ENCODE peak calls at places on chromosomes 7 and 10, in seven cellular contexts. W is H54, N is breast epithelium, S is tibial nerve, J is upper lobe of left lung, V is GM12891, A is heart left ventricle. D is an unnamed sample.
A peak's percentile ranks its signal among the peaks of the same experiment; 100 is the strongest.

GRCh38 chr7:159136846-159137245 is 7.8 kb downstream of the VIPR2 start:
- DNase-seq in W (no peak), N (no peak), S (no peak), J (peak; percentile 15), V (no peak), A (peak; percentile 17), D (no peak)

GRCh38 chr7:99030951-99031350 is 113.0 kb downstream of the SMURF1 start:
- DNase-seq in W (no peak), N (no peak), S (peak; percentile 60), J (no peak), V (no peak), A (peak; percentile 60), D (no peak)

GRCh38 chr10:97224483-97225435 is 39.0 kb upstream of the SLIT1 start:
- DNase-seq in W (no peak), N (no peak), S (no peak), J (no peak), V (no peak), A (no peak), D (no peak)

GRCh38 chr7:44063547-44063893 is 1.8 kb downstream of the PGAM2 start:
- DNase-seq in W (no peak), N (no peak), S (no peak), J (no peak), V (no peak), A (peak; percentile 25), D (no peak)

GRCh38 chr10:35409094-35409582 is 72.8 kb downstream of the CCNY start:
- DNase-seq in W (peak; percentile 92), N (no peak), S (no peak), J (no peak), V (no peak), A (peak; percentile 48), D (no peak)

GRCh38 chr7:20653636-20654035 is 38.2 kb downstream of the ABCB5 start:
- DNase-seq in W (no peak), N (no peak), S (no peak), J (no peak), V (no peak), A (no peak), D (no peak)

GRCh38 chr7:90390926-90391325 is 12.3 kb upstream of the CLDN12 start:
- DNase-seq in W (no peak), N (no peak), S (no peak), J (no peak), V (no peak), A (no peak), D (no peak)

GRCh38 chr10:130301026-130301892 is 165.1 kb downstream of the GLRX3 start:
- DNase-seq in W (no peak), N (no peak), S (no peak), J (no peak), V (no peak), A (peak; percentile 26), D (peak; percentile 69)

GRCh38 chr7:26326211-26326610 is 34.5 kb downstream of the SNX10 start:
- DNase-seq in W (peak; percentile 47), N (no peak), S (no peak), J (no peak), V (no peak), A (no peak), D (no peak)

GRCh38 chr10:101772017-101772894 is 3.7 kb downstream of the FGF8 start:
- DNase-seq in W (no peak), N (no peak), S (no peak), J (no peak), V (no peak), A (no peak), D (no peak)

GRCh38 chr10:36172054-36172531 is 530.0 kb upstream of the FZD8 start:
- DNase-seq in W (no peak), N (no peak), S (no peak), J (no peak), V (no peak), A (no peak), D (no peak)

GRCh38 chr7:1514993-1515392 is 10.8 kb upstream of the INTS1 start:
- DNase-seq in W (no peak), N (no peak), S (no peak), J (no peak), V (no peak), A (no peak), D (no peak)

GRCh38 chr7:1513657-1514095 is 9.5 kb upstream of the INTS1 start:
- DNase-seq in W (no peak), N (peak; percentile 48), S (peak; percentile 48), J (peak; percentile 63), V (no peak), A (peak; percentile 80), D (no peak)

GRCh38 chr7:1514407-1514806 is 10.2 kb upstream of the INTS1 start:
- DNase-seq in W (no peak), N (no peak), S (no peak), J (no peak), V (no peak), A (no peak), D (no peak)

GRCh38 chr7:1511829-1512422 is 7.7 kb upstream of the INTS1 start:
- DNase-seq in W (no peak), N (no peak), S (no peak), J (no peak), V (no peak), A (no peak), D (no peak)

GRCh38 chr7:1512781-1513656 is 8.8 kb upstream of the INTS1 start:
- DNase-seq in W (peak; percentile 98), N (peak; percentile 96), S (peak; percentile 41), J (peak; percentile 84), V (peak; percentile 66), A (peak; percentile 90), D (no peak)
- TF ChIP-seq POLR2A in W (peak; percentile 46), N (no peak), S (no peak), J (no peak), V (no peak), A (peak; percentile 45), D (no peak)

DNA sequence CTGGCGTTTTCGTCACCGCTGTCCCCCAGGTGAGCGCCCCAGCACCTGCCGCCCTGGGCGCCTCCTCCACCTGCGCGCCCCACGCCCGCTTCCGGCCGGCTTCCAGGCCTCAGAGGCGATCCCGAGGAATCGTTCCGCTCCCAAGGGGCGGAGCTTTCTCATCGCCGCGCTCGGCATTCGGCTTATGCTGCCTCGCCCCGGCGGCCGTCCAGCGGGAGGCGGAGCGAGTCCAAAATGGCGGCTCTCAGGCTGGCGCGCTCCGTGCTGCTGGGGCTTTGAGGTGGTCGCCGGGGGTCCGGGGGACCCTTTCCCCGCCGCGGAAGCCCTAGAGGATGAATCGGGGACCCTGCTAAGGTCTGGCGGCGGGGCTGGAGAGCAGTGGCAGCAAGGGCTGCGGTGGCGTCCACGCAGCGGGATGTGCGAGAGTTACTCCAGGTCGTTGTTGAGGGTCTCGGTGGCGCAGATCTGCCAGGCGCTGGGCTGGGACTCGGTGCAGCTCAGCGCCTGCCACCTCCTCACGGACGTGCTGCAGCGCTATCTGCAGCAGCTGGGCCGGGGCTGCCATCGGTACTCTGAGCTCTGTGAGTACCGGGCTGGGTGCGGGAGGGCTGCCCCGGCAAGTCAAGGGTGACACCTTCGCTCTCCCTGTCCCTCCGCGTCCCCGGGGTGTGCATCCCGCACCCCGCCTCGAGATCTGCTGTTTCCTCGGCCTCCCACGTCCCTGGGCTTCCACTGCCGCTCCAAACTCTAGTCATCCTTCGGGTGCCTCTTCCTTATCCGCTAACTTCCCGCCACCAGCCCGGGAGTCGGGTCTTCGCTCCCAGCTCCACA is at the start of gene TAF3:
- DNase-seq in W (peak; percentile 49), N (peak; percentile 81), S (peak; percentile 84), J (peak; percentile 96), V (peak; percentile 83), A (peak; percentile 94), D (peak; percentile 95)
- TF ChIP-seq POLR2A in W (peak; percentile 82), N (no peak), S (no peak), J (peak; percentile 33), V (peak; percentile 87), A (peak; percentile 67), D (peak; percentile 66)

GRCh38 chr7:82443044-82443800 is at the start of gene CACNA2D1:
- DNase-seq in W (no peak), N (no peak), S (no peak), J (no peak), V (peak; percentile 27), A (peak; percentile 53), D (no peak)
- TF ChIP-seq POLR2A in W (no peak), N (no peak), S (no peak), J (no peak), V (no peak), A (peak; percentile 23), D (no peak)

GRCh38 chr10:13586676-13587355 is at the start of gene PRPF18:
- DNase-seq in W (peak; percentile 85), N (peak; percentile 90), S (peak; percentile 88), J (peak; percentile 96), V (peak; percentile 92), A (peak; percentile 95), D (peak; percentile 95)
- TF ChIP-seq POLR2A in W (peak; percentile 64), N (no peak), S (no peak), J (peak; percentile 37), V (peak; percentile 86), A (peak; percentile 42), D (peak; percentile 43)

GRCh38 chr7:103347507-103348267 is at the start of gene PSMC2:
- DNase-seq in W (peak; percentile 49), N (peak; percentile 64), S (peak; percentile 86), J (peak; percentile 76), V (peak; percentile 39), A (peak; percentile 79), D (peak; percentile 66)
- TF ChIP-seq POLR2A in W (peak; percentile 65), N (no peak), S (no peak), J (peak; percentile 43), V (peak; percentile 72), A (no peak), D (peak; percentile 64)

DNA sequence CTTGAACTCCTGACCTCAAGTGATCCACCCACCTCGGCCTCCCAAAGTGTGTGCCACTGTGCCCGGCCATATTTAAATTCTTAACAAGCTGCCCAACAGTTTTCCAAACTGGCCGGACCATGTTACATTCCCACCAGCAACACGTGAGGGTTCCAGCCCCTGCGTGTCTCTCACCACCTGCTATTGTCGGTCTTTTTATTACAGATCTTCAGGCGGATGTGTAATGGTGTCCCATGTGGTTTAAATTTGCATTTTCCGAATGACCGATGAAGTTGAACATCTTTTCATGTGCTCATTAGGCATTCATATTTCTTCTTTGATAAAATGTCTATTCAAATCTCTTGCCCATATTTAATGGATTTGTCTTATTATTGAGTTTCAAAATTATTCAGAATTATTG is 11.5 kb downstream of the ELFN1 start:
- DNase-seq in W (no peak), N (no peak), S (no peak), J (peak; percentile 1), V (no peak), A (no peak), D (no peak)
- TF ChIP-seq POLR2A in W (no peak), N (no peak), S (no peak), J (no peak), V (no peak), A (no peak), D (no peak)

D was measured in right lobe of liver.